ENCODE peak calls at places on chromosome 1, in seven cellular contexts. X is D341Med; P is stimulated activated CD8-positive, alpha-beta memory T cell treated with anti-CD3 and anti-CD28 coated beads, Interleukin-4, amount 100 ng/mL, for 48 hours; C is kidney tubule cell; A is stimulated activated naive CD4-positive, alpha-beta T cell; K is HCEC 1CT; T is NCI-H1417. F is an unnamed sample.

GRCh38 chr1:89692601-89693503 is 59.9 kb downstream of the LRRC8C start:
- DNase-seq in X (no peak), P (no peak), C (no peak), A (no peak), K (peak), T (no peak), F (peak)

GRCh38 chr1:208159542-208160258 is 84.5 kb downstream of the PLXNA2 start:
- DNase-seq in X (no peak), P (no peak), C (no peak), A (no peak), K (peak), T (no peak), F (no peak)

GRCh38 chr1:55774446-55774845 is 559.3 kb upstream of the USP24 start:
- DNase-seq in X (no peak), P (no peak), C (no peak), A (no peak), K (no peak), T (no peak), F (no peak)

GRCh38 chr1:245240648-245241165 is 85.9 kb downstream of the KIF26B start:
- DNase-seq in X (no peak), P (no peak), C (no peak), A (no peak), K (no peak), T (no peak), F (no peak)

GRCh38 chr1:172717722-172718455 is 59.0 kb downstream of the FASLG start:
- DNase-seq in X (no peak), P (no peak), C (peak), A (no peak), K (no peak), T (peak), F (no peak)

GRCh38 chr1:56255516-56256181 is 323.7 kb downstream of the PLPP3 start:
- DNase-seq in X (no peak), P (no peak), C (no peak), A (no peak), K (peak), T (no peak), F (no peak)

GRCh38 chr1:237509748-237510147 is 381.0 kb downstream of the ZP4 start:
- DNase-seq in X (no peak), P (no peak), C (no peak), A (no peak), K (no peak), T (no peak), F (no peak)

GRCh38 chr1:48084826-48085225 is 87.6 kb upstream of the TRABD2B start:
- DNase-seq in X (no peak), P (no peak), C (peak), A (no peak), K (no peak), T (no peak), F (no peak)

GRCh38 chr1:66357478-66358197 is 176.3 kb upstream of the SGIP1 start:
- DNase-seq in X (no peak), P (no peak), C (no peak), A (peak), K (no peak), T (no peak), F (no peak)

GRCh38 chr1:33007190-33008050 is 29.3 kb downstream of the AK2 start:
- DNase-seq in X (peak), P (no peak), C (peak), A (no peak), K (peak), T (peak), F (peak)

GRCh38 chr1:223713546-223714420 is 1.4 kb downstream of the CAPN2 start:
- DNase-seq in X (no peak), P (peak), C (peak), A (peak), K (no peak), T (peak), F (no peak)

GRCh38 chr1:76336951-76337371 is 262.4 kb downstream of the ST6GALNAC3 start:
- DNase-seq in X (no peak), P (no peak), C (peak), A (no peak), K (peak), T (peak), F (no peak)

GRCh38 chr1:67214420-67215174 is 48.3 kb downstream of the IL23R start:
- DNase-seq in X (no peak), P (peak), C (peak), A (peak), K (no peak), T (peak), F (peak)

GRCh38 chr1:9476790-9477463 is 62.3 kb upstream of the SLC25A33 start:
- DNase-seq in X (peak), P (no peak), C (peak), A (no peak), K (peak), T (peak), F (no peak)

GRCh38 chr1:99084562-99084961 is 79.9 kb upstream of the PLPPR5 start:
- DNase-seq in X (no peak), P (no peak), C (no peak), A (no peak), K (no peak), T (no peak), F (no peak)

GRCh38 chr1:59230622-59231021 is 66.3 kb upstream of the FGGY start:
- DNase-seq in X (no peak), P (no peak), C (no peak), A (no peak), K (no peak), T (peak), F (no peak)

GRCh38 chr1:94383966-94384408 is 34.2 kb upstream of the ABCD3 start:
- DNase-seq in X (no peak), P (no peak), C (peak), A (no peak), K (peak), T (no peak), F (no peak)

GRCh38 chr1:214332950-214333798 is 52.2 kb downstream of the SMYD2 start:
- DNase-seq in X (peak), P (peak), C (peak), A (peak), K (peak), T (peak), F (peak)

GRCh38 chr1:245087723-245088122 is 67.1 kb upstream of the KIF26B start:
- DNase-seq in X (no peak), P (no peak), C (no peak), A (no peak), K (no peak), T (no peak), F (no peak)

GRCh38 chr1:103492003-103492665 is 33.4 kb upstream of the RNPC3 start:
- DNase-seq in X (no peak), P (no peak), C (peak), A (no peak), K (peak), T (no peak), F (no peak)

GRCh38 chr1:31505884-31506497 is 70.3 kb upstream of the TINAGL1 start:
- DNase-seq in X (no peak), P (peak), C (no peak), A (peak), K (peak), T (no peak), F (no peak)

F was measured in germinal center.